ENCODE peak calls at places on chromosomes 2 and 18, in four cellular contexts. One of them, this sample, is unnamed.

GRCh38 chr2:40178971-40179370 is 272.9 kb downstream of the SLC8A1 start:
- DNase-seq in activated naive CD8-positive, alpha-beta T cell treated with anti-CD3 and anti-CD28 coated beads, Interleukin-2, amount 10 ng/mL, durations not matched to agents 7 days and 5 days: no peak
- DNase-seq in endothelial cell: no peak
- DNase-seq in GM23248: peak
- DNase-seq in this sample: no peak

GRCh38 chr2:178796079-178796677 is 11.0 kb downstream of the TTN start:
- DNase-seq in endothelial cell: no peak
- DNase-seq in GM23248: peak
- DNase-seq in activated naive CD8-positive, alpha-beta T cell treated with anti-CD3 and anti-CD28 coated beads, Interleukin-2, amount 10 ng/mL, durations not matched to agents 7 days and 5 days: no peak
- DNase-seq in this sample: no peak

GRCh38 chr2:6958616-6959235 is 41.5 kb downstream of the RNF144A start:
- DNase-seq in activated naive CD8-positive, alpha-beta T cell treated with anti-CD3 and anti-CD28 coated beads, Interleukin-2, amount 10 ng/mL, durations not matched to agents 7 days and 5 days: no peak
- DNase-seq in GM23248: peak
- DNase-seq in endothelial cell: no peak
- DNase-seq in this sample: no peak

GRCh38 chr2:202317080-202317859 is 51.7 kb downstream of the NOP58 start:
- DNase-seq in endothelial cell: peak
- DNase-seq in activated naive CD8-positive, alpha-beta T cell treated with anti-CD3 and anti-CD28 coated beads, Interleukin-2, amount 10 ng/mL, durations not matched to agents 7 days and 5 days: no peak
- DNase-seq in GM23248: peak
- DNase-seq in this sample: no peak

GRCh38 chr2:17518212-17519154 is at the start of gene RAD51AP2:
- DNase-seq in GM23248: peak
- DNase-seq in endothelial cell: peak
- DNase-seq in activated naive CD8-positive, alpha-beta T cell treated with anti-CD3 and anti-CD28 coated beads, Interleukin-2, amount 10 ng/mL, durations not matched to agents 7 days and 5 days: no peak
- DNase-seq in this sample: peak

GRCh38 chr2:212892193-212892592 is 259.2 kb downstream of the IKZF2 start:
- DNase-seq in endothelial cell: peak
- DNase-seq in activated naive CD8-positive, alpha-beta T cell treated with anti-CD3 and anti-CD28 coated beads, Interleukin-2, amount 10 ng/mL, durations not matched to agents 7 days and 5 days: no peak
- DNase-seq in GM23248: peak
- DNase-seq in this sample: no peak

GRCh38 chr2:71843391-71843850 is 304.2 kb downstream of the CYP26B1 start:
- DNase-seq in endothelial cell: no peak
- DNase-seq in GM23248: peak
- DNase-seq in activated naive CD8-positive, alpha-beta T cell treated with anti-CD3 and anti-CD28 coated beads, Interleukin-2, amount 10 ng/mL, durations not matched to agents 7 days and 5 days: no peak
- DNase-seq in this sample: peak

GRCh38 chr2:39743170-39743851 is 35.7 kb downstream of the THUMPD2 start:
- DNase-seq in GM23248: peak
- DNase-seq in activated naive CD8-positive, alpha-beta T cell treated with anti-CD3 and anti-CD28 coated beads, Interleukin-2, amount 10 ng/mL, durations not matched to agents 7 days and 5 days: no peak
- DNase-seq in endothelial cell: no peak
- DNase-seq in this sample: no peak

GRCh38 chr2:30341500-30342267 is 105.4 kb upstream of the LCLAT1 start:
- DNase-seq in GM23248: no peak
- DNase-seq in activated naive CD8-positive, alpha-beta T cell treated with anti-CD3 and anti-CD28 coated beads, Interleukin-2, amount 10 ng/mL, durations not matched to agents 7 days and 5 days: no peak
- DNase-seq in endothelial cell: no peak
- DNase-seq in this sample: no peak

GRCh38 chr2:236545814-236546480 is 23.7 kb upstream of the ACKR3 start:
- DNase-seq in activated naive CD8-positive, alpha-beta T cell treated with anti-CD3 and anti-CD28 coated beads, Interleukin-2, amount 10 ng/mL, durations not matched to agents 7 days and 5 days: no peak
- DNase-seq in endothelial cell: no peak
- DNase-seq in GM23248: no peak
- DNase-seq in this sample: no peak

GRCh38 chr2:223954401-223954800 is 2.9 kb upstream of the MRPL44 start:
- DNase-seq in GM23248: peak
- DNase-seq in activated naive CD8-positive, alpha-beta T cell treated with anti-CD3 and anti-CD28 coated beads, Interleukin-2, amount 10 ng/mL, durations not matched to agents 7 days and 5 days: no peak
- DNase-seq in endothelial cell: no peak
- DNase-seq in this sample: no peak

GRCh38 chr2:31784868-31785267 is 204.1 kb upstream of the SRD5A2 start:
- DNase-seq in activated naive CD8-positive, alpha-beta T cell treated with anti-CD3 and anti-CD28 coated beads, Interleukin-2, amount 10 ng/mL, durations not matched to agents 7 days and 5 days: no peak
- DNase-seq in endothelial cell: no peak
- DNase-seq in GM23248: no peak
- DNase-seq in this sample: no peak

GRCh38 chr2:219199470-219200211 is 6.9 kb upstream of the ZFAND2B start:
- DNase-seq in endothelial cell: no peak
- DNase-seq in GM23248: no peak
- DNase-seq in activated naive CD8-positive, alpha-beta T cell treated with anti-CD3 and anti-CD28 coated beads, Interleukin-2, amount 10 ng/mL, durations not matched to agents 7 days and 5 days: no peak
- DNase-seq in this sample: peak

GRCh38 chr2:134252092-134252775 is 1.6 kb upstream of the MGAT5 start:
- DNase-seq in GM23248: peak
- DNase-seq in endothelial cell: no peak
- DNase-seq in activated naive CD8-positive, alpha-beta T cell treated with anti-CD3 and anti-CD28 coated beads, Interleukin-2, amount 10 ng/mL, durations not matched to agents 7 days and 5 days: no peak
- DNase-seq in this sample: peak

GRCh38 chr2:39020383-39020782 is 100.5 kb downstream of the SOS1 start:
- DNase-seq in GM23248: no peak
- DNase-seq in activated naive CD8-positive, alpha-beta T cell treated with anti-CD3 and anti-CD28 coated beads, Interleukin-2, amount 10 ng/mL, durations not matched to agents 7 days and 5 days: no peak
- DNase-seq in endothelial cell: no peak
- DNase-seq in this sample: no peak

GRCh38 chr2:2706306-2706705 is 375.2 kb upstream of the MYT1L start:
- DNase-seq in GM23248: no peak
- DNase-seq in endothelial cell: no peak
- DNase-seq in activated naive CD8-positive, alpha-beta T cell treated with anti-CD3 and anti-CD28 coated beads, Interleukin-2, amount 10 ng/mL, durations not matched to agents 7 days and 5 days: no peak
- DNase-seq in this sample: peak

GRCh38 chr2:42770288-42771131 is 6.6 kb upstream of the OXER1 start:
- DNase-seq in endothelial cell: peak
- DNase-seq in activated naive CD8-positive, alpha-beta T cell treated with anti-CD3 and anti-CD28 coated beads, Interleukin-2, amount 10 ng/mL, durations not matched to agents 7 days and 5 days: no peak
- DNase-seq in GM23248: peak
- DNase-seq in this sample: no peak

GRCh38 chr2:96408631-96409542 is 73.3 kb downstream of the NCAPH start:
- DNase-seq in endothelial cell: no peak
- DNase-seq in GM23248: peak
- DNase-seq in activated naive CD8-positive, alpha-beta T cell treated with anti-CD3 and anti-CD28 coated beads, Interleukin-2, amount 10 ng/mL, durations not matched to agents 7 days and 5 days: no peak
- DNase-seq in this sample: no peak

GRCh38 chr2:127293386-127293757 is 572 bp downstream of the ERCC3 start:
- DNase-seq in activated naive CD8-positive, alpha-beta T cell treated with anti-CD3 and anti-CD28 coated beads, Interleukin-2, amount 10 ng/mL, durations not matched to agents 7 days and 5 days: no peak
- DNase-seq in endothelial cell: peak
- DNase-seq in GM23248: peak
- DNase-seq in this sample: no peak

GRCh38 chr18:11570770-11571169 is 38.6 kb upstream of the SLC35G4 start:
- DNase-seq in endothelial cell: no peak
- DNase-seq in GM23248: peak
- DNase-seq in activated naive CD8-positive, alpha-beta T cell treated with anti-CD3 and anti-CD28 coated beads, Interleukin-2, amount 10 ng/mL, durations not matched to agents 7 days and 5 days: no peak
- DNase-seq in this sample: no peak

GRCh38 chr2:98412751-98413445 is 31.8 kb upstream of the INPP4A start:
- DNase-seq in activated naive CD8-positive, alpha-beta T cell treated with anti-CD3 and anti-CD28 coated beads, Interleukin-2, amount 10 ng/mL, durations not matched to agents 7 days and 5 days: no peak
- DNase-seq in endothelial cell: peak
- DNase-seq in GM23248: peak
- DNase-seq in this sample: no peak

GRCh38 chr18:77044866-77045664 is 87.5 kb downstream of the MBP start:
- DNase-seq in GM23248: no peak
- DNase-seq in endothelial cell: no peak
- DNase-seq in activated naive CD8-positive, alpha-beta T cell treated with anti-CD3 and anti-CD28 coated beads, Interleukin-2, amount 10 ng/mL, durations not matched to agents 7 days and 5 days: no peak
- DNase-seq in this sample: no peak

GRCh38 chr2:177332041-177332991 is 60.3 kb upstream of the AGPS start:
- DNase-seq in GM23248: peak
- DNase-seq in endothelial cell: peak
- DNase-seq in activated naive CD8-positive, alpha-beta T cell treated with anti-CD3 and anti-CD28 coated beads, Interleukin-2, amount 10 ng/mL, durations not matched to agents 7 days and 5 days: no peak
- DNase-seq in this sample: no peak

GRCh38 chr2:36397728-36398413 is 42.3 kb downstream of the CRIM1 start:
- DNase-seq in endothelial cell: no peak
- DNase-seq in GM23248: no peak
- DNase-seq in activated naive CD8-positive, alpha-beta T cell treated with anti-CD3 and anti-CD28 coated beads, Interleukin-2, amount 10 ng/mL, durations not matched to agents 7 days and 5 days: no peak
- DNase-seq in this sample: no peak

GRCh38 chr2:113028112-113028511 is 22.9 kb downstream of the IL36A start:
- DNase-seq in GM23248: no peak
- DNase-seq in endothelial cell: no peak
- DNase-seq in activated naive CD8-positive, alpha-beta T cell treated with anti-CD3 and anti-CD28 coated beads, Interleukin-2, amount 10 ng/mL, durations not matched to agents 7 days and 5 days: no peak
- DNase-seq in this sample: no peak

GRCh38 chr18:59140287-59140885 is 702 bp downstream of the SEC11C start:
- DNase-seq in activated naive CD8-positive, alpha-beta T cell treated with anti-CD3 and anti-CD28 coated beads, Interleukin-2, amount 10 ng/mL, durations not matched to agents 7 days and 5 days: no peak
- DNase-seq in GM23248: peak
- DNase-seq in endothelial cell: peak
- DNase-seq in this sample: no peak

GRCh38 chr2:17934721-17935120 is 56.3 kb downstream of the KCNS3 start:
- DNase-seq in activated naive CD8-positive, alpha-beta T cell treated with anti-CD3 and anti-CD28 coated beads, Interleukin-2, amount 10 ng/mL, durations not matched to agents 7 days and 5 days: no peak
- DNase-seq in endothelial cell: peak
- DNase-seq in GM23248: peak
- DNase-seq in this sample: no peak

GRCh38 chr2:72843301-72843700 is 17.5 kb upstream of the EXOC6B start:
- DNase-seq in GM23248: no peak
- DNase-seq in endothelial cell: no peak
- DNase-seq in activated naive CD8-positive, alpha-beta T cell treated with anti-CD3 and anti-CD28 coated beads, Interleukin-2, amount 10 ng/mL, durations not matched to agents 7 days and 5 days: no peak
- DNase-seq in this sample: no peak

GRCh38 chr2:122545821-122546220 is 790.4 kb downstream of the TSN start:
- DNase-seq in endothelial cell: no peak
- DNase-seq in activated naive CD8-positive, alpha-beta T cell treated with anti-CD3 and anti-CD28 coated beads, Interleukin-2, amount 10 ng/mL, durations not matched to agents 7 days and 5 days: no peak
- DNase-seq in GM23248: no peak
- DNase-seq in this sample: no peak

GRCh38 chr2:56132138-56132537 is 51.7 kb upstream of the CCDC85A start:
- DNase-seq in endothelial cell: no peak
- DNase-seq in activated naive CD8-positive, alpha-beta T cell treated with anti-CD3 and anti-CD28 coated beads, Interleukin-2, amount 10 ng/mL, durations not matched to agents 7 days and 5 days: no peak
- DNase-seq in GM23248: peak
- DNase-seq in this sample: no peak

GRCh38 chr2:132276571-132276981 is 114.8 kb upstream of the ANKRD30BL start:
- DNase-seq in endothelial cell: no peak
- DNase-seq in GM23248: no peak
- DNase-seq in activated naive CD8-positive, alpha-beta T cell treated with anti-CD3 and anti-CD28 coated beads, Interleukin-2, amount 10 ng/mL, durations not matched to agents 7 days and 5 days: no peak
- DNase-seq in this sample: no peak

GRCh38 chr2:229889023-229889422 is 32.8 kb downstream of the TRIP12 start:
- DNase-seq in endothelial cell: no peak
- DNase-seq in GM23248: no peak
- DNase-seq in activated naive CD8-positive, alpha-beta T cell treated with anti-CD3 and anti-CD28 coated beads, Interleukin-2, amount 10 ng/mL, durations not matched to agents 7 days and 5 days: no peak
- DNase-seq in this sample: no peak

GRCh38 chr18:78893396-78894305 is 86.0 kb upstream of the SALL3 start:
- DNase-seq in activated naive CD8-positive, alpha-beta T cell treated with anti-CD3 and anti-CD28 coated beads, Interleukin-2, amount 10 ng/mL, durations not matched to agents 7 days and 5 days: no peak
- DNase-seq in GM23248: no peak
- DNase-seq in endothelial cell: no peak
- DNase-seq in this sample: peak

GRCh38 chr2:2325538-2325937 is 5.5 kb downstream of the MYT1L start:
- DNase-seq in GM23248: no peak
- DNase-seq in endothelial cell: no peak
- DNase-seq in activated naive CD8-positive, alpha-beta T cell treated with anti-CD3 and anti-CD28 coated beads, Interleukin-2, amount 10 ng/mL, durations not matched to agents 7 days and 5 days: no peak
- DNase-seq in this sample: no peak

GRCh38 chr2:193103064-193103463 is 908.3 kb upstream of the TMEFF2 start:
- DNase-seq in endothelial cell: no peak
- DNase-seq in GM23248: peak
- DNase-seq in activated naive CD8-positive, alpha-beta T cell treated with anti-CD3 and anti-CD28 coated beads, Interleukin-2, amount 10 ng/mL, durations not matched to agents 7 days and 5 days: no peak
- DNase-seq in this sample: no peak

This sample was measured in spleen.